ENCODE peak calls at places on chromosomes 12 and 14, in nine cellular contexts. J, P, X, E, H, N, M, A and C are unnamed samples.

GRCh38 chr14:23441076-23441475 is 5.6 kb upstream of the MYH7 start:
- DNase-seq in M (no peak), P (no peak), N (no peak), J (no peak), E (no peak), A (no peak), X (no peak), H (no peak), C (no peak)

GRCh38 chr12:111687255-111687654 is 1.4 kb downstream of the ACAD10 start:
- DNase-seq in E (peak; percentile 27), N (peak; percentile 5), H (peak; percentile 48), M (peak; percentile 27), P (no peak), J (peak; percentile 28), A (peak; percentile 31), X (peak; percentile 43), C (no peak)

GRCh38 chr12:111438501-111438900 is 32.8 kb downstream of the SH2B3 start:
- DNase-seq in H (no peak), M (no peak), X (peak; percentile 96), J (peak; percentile 37), A (no peak), P (no peak), E (no peak), N (no peak), C (no peak)

GRCh38 chr14:23551266-23552028 is at the start of gene ZFHX2:
- DNase-seq in E (peak; percentile 81), X (peak; percentile 71), N (no peak), M (peak; percentile 91), A (peak; percentile 92), P (no peak), J (peak; percentile 95), H (peak; percentile 73), C (peak; percentile 67)

GRCh38 chr12:27733052-27733656 is 22.5 kb downstream of the MRPS35 start:
- DNase-seq in A (peak; percentile 10), H (peak; percentile 37), P (no peak), X (peak; percentile 18), N (no peak), M (peak; percentile 55), E (peak; percentile 39), J (peak; percentile 44), C (no peak)

GRCh38 chr12:122001379-122002209 is 20.1 kb upstream of the BCL7A start:
- DNase-seq in J (peak; percentile 39), X (no peak), M (no peak), E (no peak), A (no peak), N (no peak), P (no peak), H (no peak), C (no peak)

GRCh38 chr12:89245090-89245489 is 107.2 kb downstream of the DUSP6 start:
- DNase-seq in M (no peak), P (no peak), H (no peak), X (peak; percentile 89), E (no peak), A (no peak), N (no peak), J (peak; percentile 74), C (no peak)

GRCh38 chr14:34355584-34356266 is 106.3 kb downstream of the SPTSSA start:
- DNase-seq in A (peak; percentile 45), E (no peak), P (no peak), X (no peak), N (no peak), J (no peak), M (peak; percentile 26), H (no peak), C (no peak)

GRCh38 chr12:122333142-122334087 is 67.1 kb upstream of the VPS33A start:
- DNase-seq in H (peak; percentile 13), N (no peak), M (no peak), A (no peak), P (no peak), E (no peak), J (no peak), X (no peak), C (no peak)

GRCh38 chr12:126760109-126760508 is 1506.9 kb upstream of the TMEM132C start:
- DNase-seq in A (no peak), H (no peak), M (no peak), N (no peak), J (no peak), P (no peak), E (no peak), X (no peak), C (no peak)

GRCh38 chr12:26691234-26691970 is 141.6 kb downstream of the ITPR2 start:
- DNase-seq in N (no peak), J (peak; percentile 79), E (peak; percentile 64), A (peak; percentile 24), X (no peak), H (peak; percentile 43), P (peak; percentile 95), M (no peak), C (peak; percentile 81)

GRCh38 chr12:71958056-71958455 is 19.4 kb downstream of the TPH2 start:
- DNase-seq in X (no peak), P (no peak), H (no peak), N (no peak), A (peak; percentile 12), J (no peak), E (no peak), M (no peak), C (no peak)

GRCh38 chr14:74505831-74506230 is 12.3 kb downstream of the ISCA2 start:
- DNase-seq in H (no peak), X (no peak), P (no peak), E (no peak), J (no peak), N (no peak), A (no peak), M (no peak), C (no peak)

GRCh38 chr12:57242329-57242690 is 8.7 kb downstream of the STAC3 start:
- DNase-seq in J (no peak), P (no peak), A (no peak), X (no peak), N (no peak), H (no peak), M (peak; percentile 64), E (no peak), C (no peak)

GRCh38 chr14:70616646-70617045 is 16.2 kb upstream of the MED6 start:
- DNase-seq in P (no peak), J (no peak), X (no peak), A (no peak), E (no peak), H (no peak), M (no peak), N (no peak), C (no peak)

GRCh38 chr14:70624972-70625371 is 16.7 kb upstream of the TTC9 start:
- DNase-seq in X (no peak), A (no peak), J (no peak), N (no peak), H (no peak), P (no peak), M (no peak), E (no peak), C (no peak)

GRCh38 chr14:70619708-70620107 is 19.3 kb upstream of the MED6 start:
- DNase-seq in A (no peak), M (no peak), P (no peak), J (no peak), H (no peak), N (no peak), E (no peak), X (no peak), C (no peak)

GRCh38 chr14:70622111-70622712 is 19.5 kb upstream of the TTC9 start:
- DNase-seq in P (no peak), E (peak; percentile 67), N (no peak), H (no peak), M (peak; percentile 56), X (peak; percentile 9), J (peak; percentile 91), A (peak; percentile 64), C (peak; percentile 53)
- TF ChIP-seq REST in P (no peak), E (no peak), N (no peak), H (no peak), M (no peak), X (no peak), J (no peak), A (no peak), C (no peak)

GRCh38 chr12:54162741-54163140 is 26.0 kb downstream of the SMUG1 start:
- DNase-seq in N (no peak), H (no peak), P (no peak), E (no peak), J (no peak), M (no peak), X (no peak), A (no peak), C (no peak)
- TF ChIP-seq REST in N (no peak), H (no peak), P (no peak), E (no peak), J (no peak), M (no peak), X (no peak), A (no peak), C (no peak)

GRCh38 chr14:93892923-93893549 is 34.1 kb upstream of the FAM181A start:
- DNase-seq in E (peak; percentile 54), X (peak; percentile 50), A (peak; percentile 44), N (no peak), J (peak; percentile 84), M (peak; percentile 78), H (peak; percentile 58), P (peak; percentile 41), C (peak; percentile 35)
- TF ChIP-seq REST in E (no peak), X (no peak), A (no peak), N (no peak), J (no peak), M (no peak), H (no peak), P (no peak), C (no peak)

GRCh38 chr12:12714276-12715001 is 2.7 kb upstream of the CDKN1B start:
- DNase-seq in N (no peak), J (peak; percentile 71), H (no peak), A (no peak), M (no peak), X (peak; percentile 24), E (no peak), P (no peak), C (no peak)

GRCh38 chr12:12715128-12715458 is 2.1 kb upstream of the CDKN1B start:
- DNase-seq in J (no peak), E (no peak), H (no peak), N (no peak), X (no peak), M (no peak), P (no peak), A (no peak), C (no peak)

GRCh38 chr12:12716845-12717585 is at the start of gene CDKN1B:
- DNase-seq in P (no peak), A (peak; percentile 86), X (peak; percentile 92), E (peak; percentile 88), N (peak; percentile 58), J (peak; percentile 90), H (peak; percentile 77), M (peak; percentile 94), C (peak; percentile 65)

GRCh38 chr12:12716151-12716844 is 870 bp upstream of the CDKN1B start:
- DNase-seq in H (no peak), J (peak; percentile 34), P (no peak), E (no peak), X (peak; percentile 25), A (peak; percentile 63), M (no peak), N (no peak), C (no peak)

DNA sequence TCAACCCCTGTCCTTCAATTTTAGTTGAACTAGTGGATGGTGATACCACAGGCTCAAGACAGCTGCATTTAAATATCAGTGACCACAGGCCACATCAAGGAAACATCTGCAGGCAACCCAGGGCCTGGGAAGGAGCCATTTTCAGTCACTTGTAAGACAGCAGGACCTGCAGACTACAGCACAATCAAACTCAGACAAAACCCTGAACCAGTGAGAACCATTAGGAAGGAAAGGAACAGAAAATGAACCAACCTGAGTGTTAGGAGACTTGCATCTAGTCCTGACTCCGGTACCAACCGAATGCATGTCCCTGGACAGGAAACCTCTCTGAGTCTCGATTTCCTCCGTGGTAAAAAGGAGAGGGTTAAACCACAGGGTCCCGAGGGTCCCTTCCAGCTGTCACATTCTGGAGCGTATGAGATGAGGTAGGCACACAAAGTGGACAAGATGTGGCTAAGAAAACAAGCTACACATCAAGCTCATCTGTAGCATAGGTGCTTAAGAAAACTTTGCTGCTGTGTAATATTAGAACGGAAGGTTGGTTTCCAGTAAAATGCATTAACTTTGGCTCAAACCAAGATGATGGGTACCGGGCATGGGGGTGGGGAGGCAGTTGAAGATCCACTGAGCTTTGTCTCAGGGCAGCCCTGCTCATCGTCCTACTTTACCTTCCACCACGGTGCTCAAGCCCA is 1.6 kb upstream of the CDKN1B start:
- DNase-seq in H (no peak), X (peak; percentile 58), P (no peak), J (no peak), M (no peak), E (no peak), N (no peak), A (no peak), C (no peak)
- TF ChIP-seq REST in H (no peak), X (no peak), P (no peak), J (no peak), M (no peak), E (no peak), N (no peak), A (peak; percentile 6), C (no peak)